ENCODE peak calls at places on chromosomes 7 and 10, in six cellular contexts. One of them, this sample, is unnamed.

GRCh38 chr10:109203616-109204375 is 719.5 kb downstream of the XPNPEP1 start:
- DNase-seq in neural crest cell: no peak
- DNase-seq in GM03348: peak; percentile 16
- DNase-seq in dermis blood vessel endothelial cell: no peak
- DNase-seq in GM10248: no peak
- DNase-seq in WTC11: no peak
- DNase-seq in this sample: no peak

GRCh38 chr10:97319671-97320479 is 804 bp downstream of the FRAT1 start:
- DNase-seq in neural crest cell: peak; percentile 46
- DNase-seq in WTC11: peak; percentile 76
- DNase-seq in dermis blood vessel endothelial cell: peak; percentile 51
- DNase-seq in GM10248: peak; percentile 50
- DNase-seq in GM03348: peak; percentile 44
- DNase-seq in this sample: peak; percentile 72

GRCh38 chr10:2921956-2922680 is 145.2 kb upstream of the PFKP start:
- DNase-seq in neural crest cell: no peak
- DNase-seq in dermis blood vessel endothelial cell: peak; percentile 36
- DNase-seq in WTC11: no peak
- DNase-seq in GM10248: no peak
- DNase-seq in GM03348: no peak
- DNase-seq in this sample: no peak

GRCh38 chr7:21868647-21868896 is 77.1 kb downstream of the CDCA7L start:
- DNase-seq in neural crest cell: no peak
- DNase-seq in GM03348: no peak
- DNase-seq in WTC11: no peak
- DNase-seq in dermis blood vessel endothelial cell: no peak
- DNase-seq in GM10248: no peak
- DNase-seq in this sample: no peak

GRCh38 chr10:100508691-100509150 is 10.9 kb downstream of the SEC31B start:
- DNase-seq in neural crest cell: peak; percentile 31
- DNase-seq in GM03348: peak; percentile 65
- DNase-seq in WTC11: no peak
- DNase-seq in dermis blood vessel endothelial cell: peak; percentile 75
- DNase-seq in GM10248: peak; percentile 53
- DNase-seq in this sample: peak; percentile 70

GRCh38 chr7:29989257-29989995 is at the start of gene SCRN1:
- DNase-seq in GM03348: peak; percentile 90
- DNase-seq in WTC11: peak; percentile 60
- DNase-seq in neural crest cell: peak; percentile 31
- DNase-seq in GM10248: peak; percentile 78
- DNase-seq in dermis blood vessel endothelial cell: peak; percentile 60
- DNase-seq in this sample: peak; percentile 81

GRCh38 chr10:128440513-128441160 is 314.4 kb upstream of the MKI67 start:
- DNase-seq in GM10248: no peak
- DNase-seq in neural crest cell: no peak
- DNase-seq in dermis blood vessel endothelial cell: no peak
- DNase-seq in GM03348: no peak
- DNase-seq in WTC11: peak; percentile 49
- DNase-seq in this sample: no peak

GRCh38 chr10:91378061-91378460 is 32.1 kb upstream of the HECTD2 start:
- DNase-seq in dermis blood vessel endothelial cell: peak; percentile 7
- DNase-seq in GM10248: no peak
- DNase-seq in neural crest cell: no peak
- DNase-seq in GM03348: no peak
- DNase-seq in WTC11: no peak
- DNase-seq in this sample: no peak

GRCh38 chr7:157616426-157616825 is 279.6 kb downstream of the DNAJB6 start:
- DNase-seq in neural crest cell: no peak
- DNase-seq in dermis blood vessel endothelial cell: no peak
- DNase-seq in GM03348: no peak
- DNase-seq in GM10248: no peak
- DNase-seq in WTC11: no peak
- DNase-seq in this sample: no peak

GRCh38 chr10:130787821-130788220 is 523.7 kb downstream of the TCERG1L start:
- DNase-seq in GM10248: no peak
- DNase-seq in GM03348: no peak
- DNase-seq in dermis blood vessel endothelial cell: no peak
- DNase-seq in neural crest cell: no peak
- DNase-seq in WTC11: no peak
- DNase-seq in this sample: no peak

GRCh38 chr7:123923599-123923998 is 1.4 kb upstream of the SPAM1 start:
- DNase-seq in GM03348: no peak
- DNase-seq in neural crest cell: no peak
- DNase-seq in WTC11: no peak
- DNase-seq in GM10248: no peak
- DNase-seq in dermis blood vessel endothelial cell: no peak
- DNase-seq in this sample: no peak

GRCh38 chr10:75606203-75606779 is 174.9 kb downstream of the LRMDA start:
- DNase-seq in WTC11: no peak
- DNase-seq in GM03348: no peak
- DNase-seq in neural crest cell: no peak
- DNase-seq in dermis blood vessel endothelial cell: no peak
- DNase-seq in GM10248: peak; percentile 31
- DNase-seq in this sample: no peak

GRCh38 chr7:39507866-39508551 is 58.2 kb upstream of the YAE1 start:
- DNase-seq in dermis blood vessel endothelial cell: no peak
- DNase-seq in neural crest cell: no peak
- DNase-seq in GM10248: peak; percentile 15
- DNase-seq in GM03348: no peak
- DNase-seq in WTC11: no peak
- DNase-seq in this sample: no peak

This sample was measured in OCI-LY7.